ENCODE peak calls at places on chromosome 22, in four cellular contexts. W is transverse colon, C is prostate gland, V is sigmoid colon. M is an unnamed sample. For H3K36me3, the result is how much of the 10 kb centered on the place peaks cover.

GRCh38 chr22:38570841-38571364 is 920 bp upstream of the DMC1 start:
- DNase-seq in V (peak), W (peak), C (peak), M (no peak)

GRCh38 chr22:44085743-44086741 is 61.9 kb downstream of the PARVB start:
- DNase-seq in C (peak), V (peak), W (peak), M (peak)

GRCh38 chr22:43345761-43346261 is 2.6 kb upstream of the SCUBE1 start:
- DNase-seq in V (no peak), W (no peak), C (no peak), M (no peak)

GRCh38 chr22:36021649-36022048 is 7.0 kb downstream of the RBFOX2 start:
- DNase-seq in W (no peak), V (no peak), C (no peak), M (no peak)

GRCh38 chr22:17213976-17214375 is 5.3 kb downstream of the ADA2 start:
- DNase-seq in C (peak), V (peak), W (peak), M (no peak)

GRCh38 chr22:27401321-27401720 is 400.2 kb downstream of the MN1 start:
- DNase-seq in C (no peak), W (no peak), V (no peak), M (no peak)

GRCh38 chr22:31295831-31296230 is 3.5 kb upstream of the PIK3IP1 start:
- DNase-seq in C (no peak), W (no peak), V (no peak), M (no peak)

GRCh38 chr22:47612136-47612910 is 849.9 kb downstream of the TBC1D22A start:
- DNase-seq in C (no peak), W (no peak), V (no peak), M (no peak)

GRCh38 chr22:25736378-25737011 is 5.5 kb upstream of the MYO18B start:
- DNase-seq in V (no peak), W (no peak), C (no peak), M (no peak)

GRCh38 chr22:43992331-43992821 is 31.7 kb upstream of the PARVB start:
- DNase-seq in W (no peak), C (no peak), V (peak), M (no peak)

GRCh38 chr22:17968126-17968525 is 56.2 kb downstream of the MICAL3 start:
- DNase-seq in V (no peak), W (no peak), C (no peak), M (no peak)

GRCh38 chr22:44191036-44191454 is 10.3 kb downstream of the PARVG start:
- DNase-seq in C (no peak), V (peak), W (no peak), M (no peak)

GRCh38 chr22:35561796-35562526 is 21.3 kb downstream of the RASD2 start:
- DNase-seq in V (no peak), C (no peak), W (no peak), M (no peak)

GRCh38 chr22:23245799-23246136 is 65.5 kb downstream of the BCR start:
- DNase-seq in C (no peak), W (no peak), V (no peak), M (no peak)

GRCh38 chr22:48451891-48452290 is 1375.8 kb downstream of the BRD1 start:
- DNase-seq in W (no peak), C (no peak), V (no peak), M (no peak)

GRCh38 chr22:49216579-49216978 is 611.1 kb downstream of the BRD1 start:
- DNase-seq in V (peak), W (peak), C (no peak), M (no peak)

GRCh38 chr22:43921361-43921760 is 2.2 kb upstream of the PNPLA3 start:
- DNase-seq in V (no peak), C (no peak), W (no peak), M (no peak)

GRCh38 chr22:44460287-44461082 is 37.5 kb downstream of the RTL6 start:
- DNase-seq in V (no peak), C (no peak), W (no peak), M (peak)

GRCh38 chr22:38697055-38697980 is 3.4 kb downstream of the JOSD1 start:
- DNase-seq in V (peak), W (no peak), C (peak), M (no peak)

GRCh38 chr22:39478461-39478860 is 21.6 kb downstream of the MGAT3 start:
- DNase-seq in W (no peak), C (no peak), V (no peak), M (no peak)

GRCh38 chr22:23538502-23538860 is 41.6 kb downstream of the IGLL1 start:
- DNase-seq in V (peak), W (no peak), C (no peak), M (no peak)

GRCh38 chr22:43850529-43850928 is 11.8 kb downstream of the SULT4A1 start:
- DNase-seq in W (no peak), V (peak), C (no peak), M (no peak)

GRCh38 chr22:29342177-29342576 is 26.7 kb upstream of the RASL10A start:
- DNase-seq in W (no peak), C (no peak), V (no peak), M (no peak)

DNA sequence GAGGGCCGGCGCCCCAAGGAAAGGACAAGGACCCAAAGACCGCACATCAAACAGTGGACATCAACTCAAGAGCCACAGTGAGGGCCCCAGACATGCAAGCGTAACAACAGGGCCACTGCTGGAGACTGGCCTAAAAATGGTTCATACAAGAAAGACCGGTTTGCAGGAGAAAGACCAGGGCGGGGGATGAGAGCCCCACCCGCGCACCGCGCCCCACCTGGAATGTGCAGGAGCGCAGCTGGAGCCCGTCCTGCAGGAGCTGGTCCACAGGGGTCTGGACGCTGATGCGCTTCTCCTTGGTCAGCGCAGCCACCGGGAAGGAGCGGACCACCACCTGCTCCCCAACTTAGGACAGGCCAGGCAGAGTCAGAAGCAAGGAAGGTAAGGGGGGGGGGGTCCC is 13.9 kb downstream of the SBF1 start:
- DNase-seq in C (peak), V (no peak), W (peak), M (no peak)
- H3K36me3 ChIP-seq in C (under half), V (half or more), W (half or more), M (half or more)

GRCh38 chr22:41532908-41533825 is 11.1 kb downstream of the POLR3H start:
- DNase-seq in C (no peak), V (peak), W (peak), M (no peak)
- H3K27ac ChIP-seq in C (no peak), V (peak), W (peak), M (peak)

DNA sequence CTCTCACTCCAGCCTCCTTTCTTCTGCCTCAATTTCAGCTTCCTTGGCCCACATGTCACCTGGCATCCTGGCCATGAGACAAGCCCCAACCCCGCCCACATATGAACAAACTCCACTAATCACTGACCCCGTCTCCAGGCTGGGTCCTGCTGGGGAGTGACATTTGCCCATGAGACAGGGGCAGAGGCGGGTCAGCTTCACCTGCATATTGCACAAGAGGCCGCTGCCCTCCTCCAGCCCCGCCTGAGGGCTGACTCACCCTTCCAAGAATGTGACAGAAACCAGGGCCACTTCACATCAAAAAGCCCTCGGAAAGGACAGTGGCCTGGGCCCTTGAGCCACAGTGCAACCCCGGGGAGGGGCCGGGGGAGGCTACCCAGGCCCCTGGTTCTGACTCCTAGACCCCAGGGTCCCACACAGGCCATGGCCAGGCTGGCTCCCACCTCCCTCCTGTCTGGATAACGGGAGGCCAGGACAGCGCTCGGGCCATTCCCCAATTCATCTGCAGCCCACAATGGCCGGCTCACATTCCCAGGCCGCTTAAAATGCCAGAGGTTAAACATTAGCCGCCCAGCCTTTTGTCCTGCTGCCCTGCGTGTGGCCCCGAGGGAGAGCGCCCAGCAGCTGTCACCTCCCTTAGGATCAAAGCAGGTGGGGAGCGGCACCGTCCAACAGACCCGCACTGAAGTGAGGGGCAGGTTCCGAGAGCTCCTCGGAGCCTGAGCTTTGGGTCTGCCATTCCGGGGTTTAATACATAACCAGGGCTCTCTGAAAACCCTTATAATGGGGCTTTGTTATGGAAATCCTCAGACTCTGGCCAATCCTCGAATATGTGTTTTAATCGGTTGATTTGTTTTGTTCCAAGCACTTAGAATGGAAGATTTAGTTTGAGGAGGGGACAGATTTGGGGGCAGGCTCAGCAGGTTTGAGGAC is 42.3 kb downstream of the TRMU start:
- DNase-seq in C (no peak), W (peak), V (no peak), M (no peak)
- TF ChIP-seq POLR2AphosphoS5 in C (no peak), W (no peak), V (no peak), M (no peak)

DNA sequence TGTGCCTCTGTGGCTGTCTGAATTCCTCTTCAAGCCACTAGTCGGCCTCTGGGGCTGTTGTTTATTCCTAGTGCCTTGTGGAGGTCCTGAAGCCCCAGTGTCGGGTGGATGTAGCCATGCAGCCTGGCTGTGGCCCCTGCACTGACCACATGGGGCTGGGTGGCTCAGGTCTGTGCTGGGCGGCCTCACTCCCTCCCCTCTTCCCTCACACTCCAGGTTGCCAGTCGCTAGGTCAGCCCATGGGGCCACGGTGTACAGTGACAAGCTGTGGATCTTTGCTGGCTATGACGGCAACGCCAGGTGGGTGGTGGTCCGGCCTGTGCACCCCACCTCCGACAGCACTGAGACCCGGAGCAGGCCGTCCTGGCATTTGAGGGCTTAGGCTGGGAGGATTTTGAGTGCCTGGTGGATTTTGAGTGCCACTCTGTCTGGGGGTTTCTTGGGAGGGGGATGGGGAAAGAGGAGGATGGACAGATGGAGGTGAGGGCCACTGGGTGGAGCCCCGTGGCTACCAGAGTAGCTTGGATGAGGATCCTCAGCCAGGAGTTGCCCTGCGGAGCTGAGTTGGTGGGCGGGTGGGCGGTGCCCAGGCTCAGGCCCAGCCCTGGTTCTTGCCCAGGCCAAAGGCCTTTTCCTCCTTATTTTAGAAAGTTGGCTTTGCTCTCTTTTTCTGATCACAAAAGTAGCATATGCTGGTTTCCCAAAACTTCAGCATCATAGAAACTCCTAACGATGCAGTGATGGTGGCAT is 6.7 kb downstream of the LZTR1 start:
- DNase-seq in C (no peak), V (no peak), W (no peak), M (no peak)
- H3K36me3 ChIP-seq in C (under half), V (under half), W (under half), M (half or more)

DNA sequence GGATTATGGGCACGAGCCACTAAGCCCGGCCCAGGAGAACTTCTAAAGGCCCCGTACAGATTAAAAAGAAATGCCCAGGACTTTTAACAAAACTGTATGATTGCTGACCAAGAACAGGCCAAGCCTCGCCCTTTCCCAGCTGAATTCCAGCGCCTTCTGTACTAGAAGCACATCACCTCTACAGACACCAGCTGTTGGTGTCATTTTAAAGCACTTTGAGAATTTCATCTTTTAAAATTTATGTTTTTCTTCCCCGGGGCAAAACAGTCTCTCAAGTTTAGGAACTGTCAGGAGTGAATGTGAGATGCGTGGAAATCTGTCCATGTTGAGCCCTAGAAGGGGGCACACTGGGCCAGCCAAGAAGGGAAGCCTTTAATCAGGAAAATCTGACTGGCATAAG is 362.4 kb downstream of the LARGE1 start:
- DNase-seq in W (no peak), V (no peak), C (no peak), M (no peak)
- H3K27ac ChIP-seq in W (no peak), V (no peak), C (no peak), M (no peak)

GRCh38 chr22:46084943-46085830 is 65.1 kb upstream of the PPARA start:
- DNase-seq in W (peak), V (peak), C (peak), M (no peak)
- TF ChIP-seq POLR2AphosphoS5 in W (peak), V (peak), C (peak), M (peak)

M was measured in esophagus muscularis mucosa.